ENCODE peak calls at places on chromosomes 3 and 15, in eight cellular contexts. J is SHP77; W is C1 segment of cervical spinal cord; Z is stromal cell of bone marrow; O is NCI-H1092; Y is DMS153; C is GDM1; G is activated CD4-positive, alpha-beta T cell treated with anti-CD3 and anti-CD28 coated beads, Interleukin-2, amount 50 U/mL, for 1 hour. V is an unnamed sample.

GRCh38 chr3:108552267-108553159 is 36.7 kb downstream of the CIP2A start:
- DNase-seq in W (no peak), Z (peak), J (no peak), C (peak), Y (peak), O (peak), G (no peak), V (no peak)

GRCh38 chr3:12437223-12437605 is 47.1 kb upstream of the TSEN2 start:
- DNase-seq in Z (no peak), Y (no peak), W (no peak), G (no peak), C (no peak), J (no peak), O (no peak), V (no peak)

GRCh38 chr3:124620600-124621063 is 109.6 kb upstream of the UMPS start:
- DNase-seq in O (no peak), J (no peak), Z (peak), G (peak), W (no peak), C (peak), Y (no peak), V (peak)

GRCh38 chr15:35458176-35458856 is 87.6 kb downstream of the DPH6 start:
- DNase-seq in W (no peak), Z (no peak), O (no peak), Y (no peak), J (no peak), G (no peak), C (no peak), V (no peak)

GRCh38 chr3:172040976-172041963 is 1.9 kb downstream of the FNDC3B start:
- DNase-seq in G (no peak), Y (no peak), W (no peak), O (no peak), C (no peak), Z (no peak), J (no peak), V (peak)

GRCh38 chr15:46331546-46331945 is 696.7 kb downstream of the SQOR start:
- DNase-seq in Z (no peak), C (no peak), W (no peak), Y (no peak), O (no peak), J (no peak), G (no peak), V (no peak)

GRCh38 chr15:80415331-80415730 is 11.1 kb downstream of the ARNT2 start:
- DNase-seq in Z (no peak), J (no peak), W (peak), O (no peak), C (no peak), G (no peak), Y (no peak), V (no peak)

GRCh38 chr3:22907796-22908195 is 295.3 kb upstream of the UBE2E2 start:
- DNase-seq in Z (no peak), C (no peak), G (no peak), W (no peak), J (no peak), O (no peak), Y (no peak), V (no peak)

GRCh38 chr3:12501360-12502020 is 17.2 kb downstream of the TSEN2 start:
- DNase-seq in Y (no peak), C (no peak), J (no peak), Z (no peak), G (no peak), W (no peak), O (no peak), V (no peak)

GRCh38 chr3:170222647-170223541 is 670 bp downstream of the PRKCI start:
- DNase-seq in Y (peak), G (peak), W (no peak), O (no peak), J (no peak), Z (no peak), C (no peak), V (peak)

GRCh38 chr3:149902498-149903139 is 68.1 kb downstream of the PFN2 start:
- DNase-seq in J (no peak), Y (no peak), Z (no peak), C (no peak), G (no peak), O (no peak), W (no peak), V (no peak)

GRCh38 chr3:50204052-50204803 is 843 bp upstream of the SLC38A3 start:
- DNase-seq in W (no peak), G (no peak), J (no peak), O (no peak), C (no peak), Z (no peak), Y (no peak), V (no peak)

GRCh38 chr15:50353999-50354837 is 780 bp downstream of the GABPB1 start:
- DNase-seq in J (peak), O (peak), G (peak), W (peak), Y (peak), C (peak), Z (peak), V (peak)

GRCh38 chr3:6066397-6066796 is 794.5 kb upstream of the GRM7 start:
- DNase-seq in W (no peak), Y (no peak), J (no peak), C (no peak), G (no peak), Z (no peak), O (no peak), V (no peak)

GRCh38 chr15:100200287-100200772 is 141.4 kb downstream of the ADAMTS17 start:
- DNase-seq in G (no peak), Y (no peak), W (no peak), J (no peak), O (no peak), Z (no peak), C (no peak), V (no peak)

GRCh38 chr3:97927699-97928098 is 44.5 kb downstream of the RIOX2 start:
- DNase-seq in Y (no peak), W (no peak), J (no peak), C (no peak), G (no peak), O (no peak), Z (no peak), V (no peak)

GRCh38 chr3:45595364-45596154 is 1.0 kb downstream of the LIMD1 start:
- DNase-seq in G (no peak), Z (no peak), Y (no peak), O (no peak), C (no peak), J (no peak), W (no peak), V (peak)

GRCh38 chr15:39341238-39341637 is 239.6 kb upstream of the THBS1 start:
- DNase-seq in Z (no peak), C (no peak), G (no peak), Y (no peak), J (no peak), O (no peak), W (no peak), V (no peak)

GRCh38 chr3:181886676-181887075 is 175.0 kb downstream of the SOX2 start:
- DNase-seq in W (no peak), J (no peak), O (no peak), Z (no peak), Y (no peak), C (no peak), G (no peak), V (no peak)

GRCh38 chr3:62159693-62160092 is 213.7 kb downstream of the FEZF2 start:
- DNase-seq in G (no peak), Y (no peak), W (no peak), Z (peak), O (no peak), J (no peak), C (no peak), V (peak)

GRCh38 chr3:111853071-111853470 is 6.0 kb upstream of the PHLDB2 start:
- DNase-seq in W (no peak), G (no peak), C (no peak), O (no peak), J (no peak), Y (no peak), Z (peak), V (no peak)

GRCh38 chr15:60520825-60521368 is 42.0 kb upstream of the ICE2 start:
- DNase-seq in W (no peak), J (peak), C (peak), Y (peak), Z (peak), G (peak), O (peak), V (peak)